ENCODE peak calls at places on chromosomes 16 and 17, in eight cellular contexts. W, T, C, Y, A, Q, R and D are unnamed samples.

GRCh38 chr17:18129041-18129502 is 20.5 kb downstream of the MYO15A start:
- DNase-seq in W (no peak), T (peak; percentile 62), C (no peak), Y (no peak), A (no peak), Q (peak; percentile 75), R (no peak), D (peak; percentile 34)

GRCh38 chr16:49010396-49010795 is 271.2 kb downstream of the CBLN1 start:
- DNase-seq in W (no peak), T (no peak), C (no peak), Y (no peak), A (no peak), Q (no peak), R (no peak), D (no peak)

GRCh38 chr16:68267612-68268405 is 3.5 kb downstream of the SLC7A6 start:
- DNase-seq in W (no peak), T (no peak), C (no peak), Y (no peak), A (no peak), Q (no peak), R (peak; percentile 80), D (no peak)

GRCh38 chr17:57211010-57211411 is 45.3 kb upstream of the MSI2 start:
- DNase-seq in W (no peak), T (no peak), C (no peak), Y (no peak), A (no peak), Q (no peak), R (peak; percentile 54), D (no peak)

GRCh38 chr17:63549946-63550815 is at the start of gene DCAF7:
- DNase-seq in W (peak; percentile 100), T (peak; percentile 99), C (peak; percentile 99), Y (peak; percentile 98), A (peak; percentile 100), Q (peak; percentile 100), R (peak; percentile 100), D (peak; percentile 100)

GRCh38 chr16:85888405-85889331 is 10.3 kb upstream of the IRF8 start:
- DNase-seq in W (no peak), T (no peak), C (no peak), Y (peak; percentile 57), A (peak; percentile 79), Q (no peak), R (no peak), D (no peak)

GRCh38 chr16:11133344-11133921 is 122.6 kb downstream of the SOCS1 start:
- DNase-seq in W (peak; percentile 86), T (peak; percentile 90), C (peak; percentile 54), Y (no peak), A (no peak), Q (peak; percentile 87), R (no peak), D (peak; percentile 90)

GRCh38 chr17:39828443-39828842 is 35.7 kb downstream of the IKZF3 start:
- DNase-seq in W (no peak), T (no peak), C (no peak), Y (no peak), A (no peak), Q (no peak), R (no peak), D (no peak)

GRCh38 chr16:30186444-30186781 is 3.0 kb downstream of the CORO1A start:
- DNase-seq in W (no peak), T (no peak), C (no peak), Y (no peak), A (no peak), Q (no peak), R (no peak), D (no peak)

GRCh38 chr17:40121191-40121885 is 433 bp upstream of the MSL1 start:
- DNase-seq in W (peak; percentile 68), T (peak; percentile 27), C (no peak), Y (peak; percentile 65), A (peak; percentile 50), Q (peak; percentile 42), R (peak; percentile 82), D (no peak)

GRCh38 chr16:50323335-50324011 is 45.3 kb downstream of the BRD7 start:
- DNase-seq in W (no peak), T (no peak), C (no peak), Y (no peak), A (no peak), Q (no peak), R (no peak), D (no peak)

GRCh38 chr16:81116285-81116684 is 20.1 kb upstream of the GCSH start:
- DNase-seq in W (no peak), T (no peak), C (no peak), Y (no peak), A (no peak), Q (no peak), R (no peak), D (no peak)

GRCh38 chr17:46868689-46869187 is 17.4 kb downstream of the WNT9B start:
- DNase-seq in W (no peak), T (no peak), C (no peak), Y (no peak), A (no peak), Q (no peak), R (no peak), D (no peak)

GRCh38 chr16:80862153-80862552 is 57.8 kb upstream of the CDYL2 start:
- DNase-seq in W (no peak), T (no peak), C (no peak), Y (no peak), A (no peak), Q (no peak), R (no peak), D (no peak)

GRCh38 chr17:72205357-72205756 is 84.5 kb downstream of the SOX9 start:
- DNase-seq in W (no peak), T (no peak), C (no peak), Y (no peak), A (no peak), Q (no peak), R (peak; percentile 76), D (no peak)

GRCh38 chr16:66272461-66272860 is 94.0 kb upstream of the CDH5 start:
- DNase-seq in W (no peak), T (no peak), C (no peak), Y (no peak), A (no peak), Q (no peak), R (peak; percentile 32), D (no peak)

GRCh38 chr16:66273644-66274334 is 92.7 kb upstream of the CDH5 start:
- DNase-seq in W (no peak), T (no peak), C (no peak), Y (no peak), A (no peak), Q (no peak), R (peak; percentile 77), D (no peak)

GRCh38 chr16:66275795-66276428 is 90.6 kb upstream of the CDH5 start:
- DNase-seq in W (no peak), T (peak; percentile 25), C (no peak), Y (no peak), A (peak; percentile 32), Q (peak; percentile 54), R (peak; percentile 90), D (no peak)

GRCh38 chr16:66273036-66273435 is 93.5 kb upstream of the CDH5 start:
- DNase-seq in W (no peak), T (no peak), C (no peak), Y (no peak), A (no peak), Q (no peak), R (no peak), D (no peak)

GRCh38 chr16:66274335-66275110 is 92.0 kb upstream of the CDH5 start:
- DNase-seq in W (no peak), T (no peak), C (no peak), Y (no peak), A (no peak), Q (no peak), R (peak; percentile 46), D (no peak)
- TF ChIP-seq CTCF in W (peak; percentile 5), T (peak; percentile 68), C (no peak), Y (no peak), A (peak; percentile 29), Q (no peak), R (no peak), D (peak; percentile 45)

GRCh38 chr17:29595107-29595942 is 2.4 kb downstream of the ANKRD13B start:
- DNase-seq in W (no peak), T (no peak), C (no peak), Y (no peak), A (no peak), Q (no peak), R (peak; percentile 46), D (no peak)

GRCh38 chr17:29594441-29595090 is 1.6 kb downstream of the ANKRD13B start:
- DNase-seq in W (no peak), T (no peak), C (no peak), Y (no peak), A (no peak), Q (no peak), R (no peak), D (no peak)

GRCh38 chr17:29592850-29593545 is at the start of gene ANKRD13B:
- DNase-seq in W (no peak), T (peak; percentile 45), C (no peak), Y (peak; percentile 73), A (peak; percentile 52), Q (no peak), R (peak; percentile 85), D (no peak)

GRCh38 chr17:29591737-29592624 is 951 bp upstream of the ANKRD13B start:
- DNase-seq in W (peak; percentile 86), T (peak; percentile 94), C (no peak), Y (peak; percentile 96), A (peak; percentile 88), Q (peak; percentile 87), R (peak; percentile 100), D (no peak)

GRCh38 chr17:29593546-29594440 is 861 bp downstream of the ANKRD13B start:
- DNase-seq in W (no peak), T (peak; percentile 43), C (no peak), Y (no peak), A (no peak), Q (no peak), R (peak; percentile 96), D (no peak)
- TF ChIP-seq CTCF in W (no peak), T (no peak), C (no peak), Y (peak; percentile 12), A (peak; percentile 41), Q (no peak), R (peak; percentile 47), D (peak; percentile 34)

GRCh38 chr17:74919440-74920305 is 3.4 kb downstream of the USH1G start:
- DNase-seq in W (no peak), T (no peak), C (no peak), Y (no peak), A (peak; percentile 76), Q (no peak), R (peak; percentile 93), D (no peak)
- TF ChIP-seq CTCF in W (no peak), T (peak; percentile 44), C (no peak), Y (no peak), A (peak; percentile 56), Q (no peak), R (peak; percentile 67), D (peak; percentile 41)

GRCh38 chr17:35174835-35175334 is 19.3 kb downstream of the SLC35G3 start:
- DNase-seq in W (no peak), T (no peak), C (no peak), Y (no peak), A (no peak), Q (no peak), R (no peak), D (no peak)

GRCh38 chr17:35169964-35170363 is 22.3 kb downstream of the UNC45B start:
- DNase-seq in W (no peak), T (no peak), C (no peak), Y (no peak), A (no peak), Q (no peak), R (no peak), D (no peak)

GRCh38 chr17:35167666-35168065 is 20.0 kb downstream of the UNC45B start:
- DNase-seq in W (no peak), T (no peak), C (no peak), Y (no peak), A (no peak), Q (no peak), R (no peak), D (no peak)

GRCh38 chr17:35171834-35172233 is 22.4 kb downstream of the SLC35G3 start:
- DNase-seq in W (no peak), T (no peak), C (no peak), Y (no peak), A (no peak), Q (no peak), R (no peak), D (no peak)

GRCh38 chr17:35170968-35171771 is 23.0 kb downstream of the SLC35G3 start:
- DNase-seq in W (no peak), T (no peak), C (no peak), Y (no peak), A (peak; percentile 53), Q (no peak), R (no peak), D (no peak)
- TF ChIP-seq CTCF in W (peak; percentile 39), T (no peak), C (no peak), Y (peak; percentile 63), A (peak; percentile 11), Q (peak; percentile 16), R (no peak), D (peak; percentile 27)